ENCODE peak calls at places on chromosomes 16 and 17, in seven cellular contexts. A is stimulated activated CD8-positive, alpha-beta memory T cell treated with anti-CD3 and anti-CD28 coated beads, Interleukin-2, amount 100 ng/mL, for 48 hours; I is activated T-helper 1 cell treated with Interleukin-2 at 50 U/mL for 16 hours; L is T47D; Z is pancreas; K is stimulated activated CD4-positive, alpha-beta T cell treated with anti-CD3 and anti-CD28 coated beads, Interleukin-12 subunit alpha, Interleukin-12 subunit beta, amount 100 ng/mL, for 48 hours; R is kidney tubule cell. J is an unnamed sample.
A peak's percentile ranks its signal among the peaks of the same experiment; 100 is the strongest.

GRCh38 chr17:59534583-59534982 is 30.8 kb upstream of the DHX40 start:
- DNase-seq in A (no peak), I (no peak), L (peak; percentile 55), Z (no peak), K (no peak), R (no peak), J (no peak)

GRCh38 chr17:76139801-76140660 is 1.0 kb downstream of the FOXJ1 start:
- DNase-seq in A (no peak), I (peak; percentile 31), L (no peak), Z (no peak), K (no peak), R (no peak), J (no peak)

GRCh38 chr17:82615084-82616020 is 32.9 kb downstream of the WDR45B start:
- DNase-seq in A (no peak), I (no peak), L (no peak), Z (no peak), K (no peak), R (no peak), J (no peak)

GRCh38 chr17:3879181-3879580 is 13.7 kb downstream of the CAMKK1 start:
- DNase-seq in A (no peak), I (no peak), L (no peak), Z (no peak), K (no peak), R (no peak), J (no peak)

GRCh38 chr17:59842901-59843652 is 49.7 kb downstream of the TUBD1 start:
- DNase-seq in A (no peak), I (no peak), L (peak; percentile 93), Z (peak; percentile 44), K (peak; percentile 69), R (peak; percentile 99), J (peak; percentile 52)

GRCh38 chr17:46872421-46872820 is 21.0 kb downstream of the WNT9B start:
- DNase-seq in A (no peak), I (no peak), L (no peak), Z (no peak), K (no peak), R (no peak), J (no peak)

GRCh38 chr17:5297245-5297644 is 15.2 kb downstream of the RABEP1 start:
- DNase-seq in A (no peak), I (no peak), L (no peak), Z (no peak), K (no peak), R (peak; percentile 45), J (no peak)

GRCh38 chr17:38325221-38325851 is 18.4 kb downstream of the GPR179 start:
- DNase-seq in A (no peak), I (no peak), L (no peak), Z (no peak), K (no peak), R (peak; percentile 33), J (no peak)

GRCh38 chr17:31224366-31224765 is 72.7 kb downstream of the OMG start:
- DNase-seq in A (no peak), I (no peak), L (no peak), Z (no peak), K (no peak), R (no peak), J (no peak)

GRCh38 chr17:42456223-42457106 is 2.2 kb upstream of the ATP6V0A1 start:
- DNase-seq in A (no peak), I (no peak), L (no peak), Z (no peak), K (no peak), R (peak; percentile 61), J (no peak)

GRCh38 chr16:54938351-54939346 is 8.0 kb downstream of the IRX5 start:
- DNase-seq in A (no peak), I (no peak), L (no peak), Z (no peak), K (no peak), R (peak; percentile 12), J (no peak)

GRCh38 chr16:7745321-7745720 is 412.7 kb downstream of the RBFOX1 start:
- DNase-seq in A (no peak), I (no peak), L (no peak), Z (no peak), K (no peak), R (no peak), J (no peak)

GRCh38 chr17:43905400-43905984 is 1.8 kb downstream of the MPP2 start:
- DNase-seq in A (no peak), I (no peak), L (no peak), Z (no peak), K (no peak), R (no peak), J (no peak)

GRCh38 chr16:519841-520687 is 7.4 kb upstream of the CAPN15 start:
- DNase-seq in A (no peak), I (no peak), L (no peak), Z (no peak), K (no peak), R (no peak), J (no peak)

GRCh38 chr16:57920215-57920890 is 50.6 kb downstream of the CNGB1 start:
- DNase-seq in A (no peak), I (no peak), L (no peak), Z (no peak), K (no peak), R (no peak), J (no peak)

GRCh38 chr17:76446449-76447231 is 6.3 kb downstream of the UBE2O start:
- DNase-seq in A (no peak), I (no peak), L (peak; percentile 86), Z (no peak), K (no peak), R (peak; percentile 95), J (no peak)

GRCh38 chr17:17526369-17526768 is 30.2 kb upstream of the RASD1 start:
- DNase-seq in A (no peak), I (no peak), L (no peak), Z (peak; percentile 49), K (no peak), R (no peak), J (no peak)

GRCh38 chr17:43632231-43632630 is 29.5 kb downstream of the MEOX1 start:
- DNase-seq in A (no peak), I (no peak), L (no peak), Z (no peak), K (no peak), R (no peak), J (no peak)

GRCh38 chr16:89842471-89843408 is 14.5 kb downstream of the SPIRE2 start:
- DNase-seq in A (no peak), I (no peak), L (peak; percentile 93), Z (no peak), K (no peak), R (peak; percentile 49), J (no peak)

GRCh38 chr17:77721823-77722160 is 236.7 kb upstream of the TNRC6C start:
- DNase-seq in A (no peak), I (no peak), L (no peak), Z (no peak), K (no peak), R (no peak), J (no peak)

GRCh38 chr16:50692999-50693781 is at the start of gene NOD2:
- DNase-seq in A (no peak), I (no peak), L (peak; percentile 41), Z (peak; percentile 48), K (no peak), R (no peak), J (no peak)

GRCh38 chr17:32445075-32445427 is 741 bp downstream of the PSMD11 start:
- DNase-seq in A (peak; percentile 17), I (no peak), L (peak; percentile 64), Z (no peak), K (peak; percentile 21), R (peak; percentile 81), J (peak; percentile 16)

GRCh38 chr16:19203374-19203966 is 35.4 kb downstream of the SYT17 start:
- DNase-seq in A (no peak), I (no peak), L (peak; percentile 34), Z (peak; percentile 62), K (no peak), R (no peak), J (no peak)

GRCh38 chr17:42908872-42909700 is 8.5 kb downstream of the G6PC1 start:
- DNase-seq in A (no peak), I (no peak), L (no peak), Z (no peak), K (no peak), R (no peak), J (no peak)

GRCh38 chr17:29615492-29616299 is 7.0 kb downstream of the CORO6 start:
- DNase-seq in A (peak; percentile 79), I (peak; percentile 80), L (peak; percentile 91), Z (peak; percentile 87), K (peak; percentile 80), R (peak; percentile 80), J (peak; percentile 79)

GRCh38 chr16:89410794-89411309 is 79.5 kb downstream of the ANKRD11 start:
- DNase-seq in A (no peak), I (no peak), L (peak; percentile 94), Z (peak; percentile 92), K (no peak), R (peak; percentile 62), J (no peak)

GRCh38 chr16:86806838-86807351 is 228.5 kb downstream of the FOXL1 start:
- DNase-seq in A (no peak), I (no peak), L (no peak), Z (no peak), K (no peak), R (no peak), J (no peak)

GRCh38 chr17:63190821-63191220 is 224.8 kb downstream of the TANC2 start:
- DNase-seq in A (no peak), I (no peak), L (no peak), Z (no peak), K (no peak), R (no peak), J (no peak)

GRCh38 chr17:39045948-39046679 is 78.9 kb upstream of the FBXO47 start:
- DNase-seq in A (no peak), I (no peak), L (no peak), Z (no peak), K (no peak), R (no peak), J (no peak)

GRCh38 chr17:73938706-73939105 is 264.8 kb upstream of the RPL38 start:
- DNase-seq in A (no peak), I (no peak), L (no peak), Z (no peak), K (no peak), R (no peak), J (no peak)

GRCh38 chr17:46736100-46736499 is 82.4 kb downstream of the WNT3 start:
- DNase-seq in A (no peak), I (no peak), L (no peak), Z (no peak), K (no peak), R (no peak), J (no peak)